ENCODE peak calls at places on chromosome 13, in eight cellular contexts. One of them, this sample, is unnamed.
A peak's percentile ranks its signal among the peaks of the same experiment; 100 is the strongest.

GRCh38 chr13:42137856-42138537 is 89.5 kb downstream of the DGKH start:
- DNase-seq in BE2C: no peak
- DNase-seq in coronary artery: no peak
- DNase-seq in mammary epithelial cell: peak; percentile 51
- DNase-seq in Calu3: no peak
- DNase-seq in fibroblast of lung: no peak
- DNase-seq in cardiac fibroblast: peak; percentile 28
- DNase-seq in foreskin fibroblast: peak; percentile 33
- DNase-seq in this sample: no peak

GRCh38 chr13:60260440-60260839 is 96.7 kb upstream of the DIAPH3 start:
- DNase-seq in BE2C: no peak
- DNase-seq in coronary artery: no peak
- DNase-seq in mammary epithelial cell: no peak
- DNase-seq in Calu3: no peak
- DNase-seq in fibroblast of lung: no peak
- DNase-seq in cardiac fibroblast: no peak
- DNase-seq in foreskin fibroblast: no peak
- DNase-seq in this sample: no peak

GRCh38 chr13:51995677-51996551 is 15.3 kb downstream of the ATP7B start:
- DNase-seq in BE2C: no peak
- DNase-seq in coronary artery: no peak
- DNase-seq in mammary epithelial cell: peak; percentile 37
- DNase-seq in Calu3: no peak
- DNase-seq in fibroblast of lung: peak; percentile 19
- DNase-seq in cardiac fibroblast: peak; percentile 85
- DNase-seq in foreskin fibroblast: no peak
- DNase-seq in this sample: no peak

GRCh38 chr13:85806553-85807175 is 7.4 kb upstream of the SLITRK6 start:
- DNase-seq in BE2C: no peak
- DNase-seq in coronary artery: no peak
- DNase-seq in mammary epithelial cell: peak; percentile 21
- DNase-seq in Calu3: no peak
- DNase-seq in fibroblast of lung: peak; percentile 85
- DNase-seq in cardiac fibroblast: peak; percentile 72
- DNase-seq in foreskin fibroblast: peak; percentile 17
- DNase-seq in this sample: no peak

GRCh38 chr13:25821761-25822160 is 230.1 kb downstream of the SHISA2 start:
- DNase-seq in BE2C: no peak
- DNase-seq in coronary artery: no peak
- DNase-seq in mammary epithelial cell: no peak
- DNase-seq in Calu3: no peak
- DNase-seq in fibroblast of lung: no peak
- DNase-seq in cardiac fibroblast: no peak
- DNase-seq in foreskin fibroblast: no peak
- DNase-seq in this sample: no peak

GRCh38 chr13:21328201-21328600 is 130.9 kb downstream of the ZDHHC20 start:
- DNase-seq in BE2C: no peak
- DNase-seq in coronary artery: no peak
- DNase-seq in mammary epithelial cell: no peak
- DNase-seq in Calu3: no peak
- DNase-seq in fibroblast of lung: no peak
- DNase-seq in cardiac fibroblast: no peak
- DNase-seq in foreskin fibroblast: no peak
- DNase-seq in this sample: no peak

GRCh38 chr13:40231311-40231710 is 435.1 kb downstream of the FOXO1 start:
- DNase-seq in BE2C: no peak
- DNase-seq in coronary artery: no peak
- DNase-seq in mammary epithelial cell: no peak
- DNase-seq in Calu3: no peak
- DNase-seq in fibroblast of lung: no peak
- DNase-seq in cardiac fibroblast: no peak
- DNase-seq in foreskin fibroblast: no peak
- DNase-seq in this sample: no peak

GRCh38 chr13:23356368-23356767 is 77.1 kb downstream of the SACS start:
- DNase-seq in BE2C: no peak
- DNase-seq in coronary artery: no peak
- DNase-seq in mammary epithelial cell: no peak
- DNase-seq in Calu3: no peak
- DNase-seq in fibroblast of lung: no peak
- DNase-seq in cardiac fibroblast: no peak
- DNase-seq in foreskin fibroblast: no peak
- DNase-seq in this sample: no peak

GRCh38 chr13:52127378-52127777 is 1.5 kb downstream of the NEK5 start:
- DNase-seq in BE2C: no peak
- DNase-seq in coronary artery: no peak
- DNase-seq in mammary epithelial cell: no peak
- DNase-seq in Calu3: no peak
- DNase-seq in fibroblast of lung: no peak
- DNase-seq in cardiac fibroblast: peak; percentile 42
- DNase-seq in foreskin fibroblast: no peak
- DNase-seq in this sample: no peak

GRCh38 chr13:27442071-27442647 is 8.2 kb downstream of the MTIF3 start:
- DNase-seq in BE2C: no peak
- DNase-seq in coronary artery: no peak
- DNase-seq in mammary epithelial cell: no peak
- DNase-seq in Calu3: no peak
- DNase-seq in fibroblast of lung: no peak
- DNase-seq in cardiac fibroblast: no peak
- DNase-seq in foreskin fibroblast: no peak
- DNase-seq in this sample: no peak

GRCh38 chr13:71830736-71831135 is 36.3 kb downstream of the DACH1 start:
- DNase-seq in BE2C: no peak
- DNase-seq in coronary artery: no peak
- DNase-seq in mammary epithelial cell: no peak
- DNase-seq in Calu3: no peak
- DNase-seq in fibroblast of lung: no peak
- DNase-seq in cardiac fibroblast: no peak
- DNase-seq in foreskin fibroblast: no peak
- DNase-seq in this sample: no peak

GRCh38 chr13:22076658-22077057 is 405.8 kb downstream of the FGF9 start:
- DNase-seq in BE2C: no peak
- DNase-seq in coronary artery: no peak
- DNase-seq in mammary epithelial cell: no peak
- DNase-seq in Calu3: no peak
- DNase-seq in fibroblast of lung: no peak
- DNase-seq in cardiac fibroblast: no peak
- DNase-seq in foreskin fibroblast: no peak
- DNase-seq in this sample: no peak

GRCh38 chr13:73722120-73722519 is 412.1 kb downstream of the KLF12 start:
- DNase-seq in BE2C: no peak
- DNase-seq in coronary artery: no peak
- DNase-seq in mammary epithelial cell: peak; percentile 94
- DNase-seq in Calu3: no peak
- DNase-seq in fibroblast of lung: peak; percentile 46
- DNase-seq in cardiac fibroblast: peak; percentile 41
- DNase-seq in foreskin fibroblast: peak; percentile 20
- DNase-seq in this sample: no peak

GRCh38 chr13:35768551-35768950 is 292.1 kb upstream of the MAB21L1 start:
- DNase-seq in BE2C: no peak
- DNase-seq in coronary artery: no peak
- DNase-seq in mammary epithelial cell: no peak
- DNase-seq in Calu3: no peak
- DNase-seq in fibroblast of lung: peak; percentile 41
- DNase-seq in cardiac fibroblast: no peak
- DNase-seq in foreskin fibroblast: peak; percentile 66
- DNase-seq in this sample: no peak

GRCh38 chr13:36418022-36418805 is 14.1 kb upstream of the CCNA1 start:
- DNase-seq in BE2C: no peak
- DNase-seq in coronary artery: no peak
- DNase-seq in mammary epithelial cell: peak; percentile 57
- DNase-seq in Calu3: peak; percentile 17
- DNase-seq in fibroblast of lung: peak; percentile 77
- DNase-seq in cardiac fibroblast: peak; percentile 53
- DNase-seq in foreskin fibroblast: peak; percentile 56
- DNase-seq in this sample: no peak

GRCh38 chr13:103671547-103671946 is 605.3 kb upstream of the SLC10A2 start:
- DNase-seq in BE2C: no peak
- DNase-seq in coronary artery: no peak
- DNase-seq in mammary epithelial cell: no peak
- DNase-seq in Calu3: no peak
- DNase-seq in fibroblast of lung: no peak
- DNase-seq in cardiac fibroblast: no peak
- DNase-seq in foreskin fibroblast: no peak
- DNase-seq in this sample: no peak

GRCh38 chr13:43434185-43434584 is 352.6 kb downstream of the ENOX1 start:
- DNase-seq in BE2C: no peak
- DNase-seq in coronary artery: no peak
- DNase-seq in mammary epithelial cell: no peak
- DNase-seq in Calu3: no peak
- DNase-seq in fibroblast of lung: no peak
- DNase-seq in cardiac fibroblast: no peak
- DNase-seq in foreskin fibroblast: no peak
- DNase-seq in this sample: no peak

DNA sequence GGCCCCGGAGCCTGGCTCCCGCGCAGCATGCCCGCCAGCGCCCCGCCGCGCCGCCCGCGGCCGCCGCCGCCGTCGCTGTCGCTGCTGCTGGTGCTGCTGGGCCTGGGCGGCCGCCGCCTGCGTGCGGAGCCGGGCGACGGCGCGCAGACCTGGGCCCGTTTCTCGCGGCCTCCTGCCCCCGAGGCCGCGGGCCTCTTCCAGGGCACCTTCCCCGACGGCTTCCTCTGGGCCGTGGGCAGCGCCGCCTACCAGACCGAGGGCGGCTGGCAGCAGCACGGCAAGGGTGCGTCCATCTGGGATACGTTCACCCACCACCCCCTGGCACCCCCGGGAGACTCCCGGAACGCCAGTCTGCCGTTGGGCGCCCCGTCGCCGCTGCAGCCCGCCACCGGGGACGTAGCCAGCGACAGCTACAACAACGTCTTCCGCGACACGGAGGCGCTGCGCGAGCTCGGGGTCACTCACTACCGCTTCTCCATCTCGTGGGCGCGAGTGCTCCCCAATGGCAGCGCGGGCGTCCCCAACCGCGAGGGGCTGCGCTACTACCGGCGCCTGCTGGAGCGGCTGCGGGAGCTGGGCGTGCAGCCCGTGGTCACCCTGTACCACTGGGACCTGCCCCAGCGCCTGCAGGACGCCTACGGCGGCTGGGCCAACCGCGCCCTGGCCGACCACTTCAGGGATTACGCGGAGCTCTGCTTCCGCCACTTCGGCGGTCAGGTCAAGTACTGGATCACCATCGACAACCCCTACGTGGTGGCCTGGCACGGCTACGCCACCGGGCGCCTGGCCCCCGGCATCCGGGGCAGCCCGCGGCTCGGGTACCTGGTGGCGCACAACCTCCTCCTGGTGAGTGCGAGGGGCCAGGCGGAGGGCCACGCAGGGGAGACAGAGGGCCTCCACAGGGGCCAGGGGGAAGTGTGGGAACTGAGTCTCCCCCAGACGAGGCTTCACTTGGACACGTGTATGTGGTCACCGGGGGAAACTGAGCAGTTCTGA is at the start of gene KL:
- DNase-seq in BE2C: peak; percentile 28
- DNase-seq in coronary artery: no peak
- DNase-seq in mammary epithelial cell: no peak
- DNase-seq in Calu3: peak; percentile 26
- DNase-seq in fibroblast of lung: no peak
- DNase-seq in cardiac fibroblast: no peak
- DNase-seq in foreskin fibroblast: no peak
- DNase-seq in this sample: no peak
- TF ChIP-seq CTCF in BE2C: no peak
- TF ChIP-seq CTCF in coronary artery: no peak
- TF ChIP-seq CTCF in mammary epithelial cell: no peak
- TF ChIP-seq CTCF in Calu3: no peak
- TF ChIP-seq CTCF in fibroblast of lung: no peak
- TF ChIP-seq CTCF in cardiac fibroblast: no peak
- TF ChIP-seq CTCF in foreskin fibroblast: peak; percentile 2
- TF ChIP-seq CTCF in this sample: no peak

GRCh38 chr13:33867472-33867871 is 49.5 kb downstream of the RFC3 start:
- DNase-seq in BE2C: no peak
- DNase-seq in coronary artery: no peak
- DNase-seq in mammary epithelial cell: no peak
- DNase-seq in Calu3: no peak
- DNase-seq in fibroblast of lung: no peak
- DNase-seq in cardiac fibroblast: no peak
- DNase-seq in foreskin fibroblast: no peak
- DNase-seq in this sample: no peak
- TF ChIP-seq CTCF in BE2C: peak; percentile 39
- TF ChIP-seq CTCF in coronary artery: no peak
- TF ChIP-seq CTCF in mammary epithelial cell: no peak
- TF ChIP-seq CTCF in Calu3: no peak
- TF ChIP-seq CTCF in fibroblast of lung: peak; percentile 24
- TF ChIP-seq CTCF in cardiac fibroblast: no peak
- TF ChIP-seq CTCF in foreskin fibroblast: no peak
- TF ChIP-seq CTCF in this sample: no peak

DNA sequence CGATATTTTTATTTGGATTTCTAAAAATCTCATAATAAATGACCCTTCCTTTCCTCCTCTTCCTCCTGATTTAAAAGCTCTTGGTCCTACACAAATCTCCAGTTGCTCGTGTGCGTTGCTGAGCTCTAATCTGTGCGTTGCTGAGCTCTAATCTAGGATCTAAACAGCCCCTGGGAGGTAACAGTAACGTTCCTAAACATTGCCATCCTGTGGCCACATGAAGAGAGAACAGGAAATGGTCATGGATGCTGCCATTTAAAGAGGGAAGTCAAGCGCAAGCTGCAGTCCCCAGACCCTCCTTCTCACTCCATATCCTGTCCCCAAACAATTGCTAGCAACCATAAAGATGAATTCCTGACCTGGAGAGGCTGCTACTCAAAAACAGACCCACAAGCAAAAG is 170.8 kb downstream of the NUFIP1 start:
- DNase-seq in BE2C: peak; percentile 28
- DNase-seq in coronary artery: no peak
- DNase-seq in mammary epithelial cell: peak; percentile 16
- DNase-seq in Calu3: no peak
- DNase-seq in fibroblast of lung: no peak
- DNase-seq in cardiac fibroblast: peak; percentile 45
- DNase-seq in foreskin fibroblast: no peak
- DNase-seq in this sample: no peak
- TF ChIP-seq CTCF in BE2C: peak; percentile 57
- TF ChIP-seq CTCF in coronary artery: no peak
- TF ChIP-seq CTCF in mammary epithelial cell: peak; percentile 43
- TF ChIP-seq CTCF in Calu3: no peak
- TF ChIP-seq CTCF in fibroblast of lung: peak; percentile 28
- TF ChIP-seq CTCF in cardiac fibroblast: no peak
- TF ChIP-seq CTCF in foreskin fibroblast: no peak
- TF ChIP-seq CTCF in this sample: peak; percentile 41

DNA sequence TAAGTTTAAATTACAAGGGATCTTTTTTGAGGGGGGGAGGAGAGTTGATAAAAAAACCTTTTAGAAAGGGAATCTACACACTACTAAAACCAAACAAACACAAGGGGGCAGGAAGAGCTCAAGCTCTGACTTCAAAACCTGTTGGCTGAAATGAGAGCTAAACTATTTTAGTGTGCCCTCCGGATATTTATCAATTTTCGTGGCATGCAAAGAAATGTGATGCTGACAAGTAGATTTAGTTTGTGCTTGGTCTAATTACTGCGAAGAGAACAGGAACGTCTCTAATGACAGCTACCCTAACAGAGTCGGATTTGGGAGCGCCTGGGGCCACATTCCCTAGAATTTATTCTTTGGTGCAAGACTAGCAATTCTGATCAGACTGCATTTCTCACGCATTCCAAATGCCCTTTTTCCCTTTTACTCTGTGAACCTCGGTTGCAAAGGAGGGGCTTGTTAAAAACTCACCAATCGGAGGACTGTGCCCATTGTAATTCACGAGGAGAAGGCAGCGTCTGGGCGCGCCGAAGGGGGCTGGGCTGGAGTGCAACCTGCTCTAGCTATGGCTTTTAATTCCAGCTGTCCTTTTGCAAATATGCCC is 804 bp upstream of the FREM2 start:
- DNase-seq in BE2C: no peak
- DNase-seq in coronary artery: no peak
- DNase-seq in mammary epithelial cell: peak; percentile 44
- DNase-seq in Calu3: peak; percentile 42
- DNase-seq in fibroblast of lung: peak; percentile 18
- DNase-seq in cardiac fibroblast: no peak
- DNase-seq in foreskin fibroblast: no peak
- DNase-seq in this sample: no peak
- TF ChIP-seq CTCF in BE2C: peak; percentile 17
- TF ChIP-seq CTCF in coronary artery: no peak
- TF ChIP-seq CTCF in mammary epithelial cell: peak; percentile 64
- TF ChIP-seq CTCF in Calu3: no peak
- TF ChIP-seq CTCF in fibroblast of lung: peak; percentile 21
- TF ChIP-seq CTCF in cardiac fibroblast: no peak
- TF ChIP-seq CTCF in foreskin fibroblast: no peak
- TF ChIP-seq CTCF in this sample: peak; percentile 58

This sample was measured in osteocyte.